ENCODE peak calls at places on chromosomes 12 and 14, in eight cellular contexts. L, S, C, I, X, M, R and Y are unnamed samples. For H3K36me3, the result is how much of the 10 kb centered on the place peaks cover.

GRCh38 chr12:93679308-93679933 is 2.2 kb downstream of the CRADD start:
- DNase-seq in L (no peak), S (no peak), C (no peak), I (no peak), X (no peak), M (peak), R (no peak), Y (peak)

GRCh38 chr12:51972849-51973273 is 21.4 kb downstream of the ACVR1B start:
- DNase-seq in L (peak), S (no peak), C (peak), I (peak), X (peak), M (peak), R (peak), Y (peak)

GRCh38 chr12:124390442-124391116 is 95.7 kb downstream of the RFLNA start:
- DNase-seq in L (peak), S (peak), C (peak), I (peak), X (peak), M (peak), R (peak), Y (peak)

GRCh38 chr14:89936654-89937185 is 17.8 kb downstream of the EFCAB11 start:
- DNase-seq in L (no peak), S (no peak), C (no peak), I (no peak), X (no peak), M (no peak), R (no peak), Y (no peak)

GRCh38 chr12:96403870-96404269 is 3.6 kb upstream of the CDK17 start:
- DNase-seq in L (no peak), S (no peak), C (no peak), I (no peak), X (no peak), M (no peak), R (no peak), Y (no peak)

GRCh38 chr12:49985981-49986380 is 13.2 kb downstream of the AQP6 start:
- DNase-seq in L (no peak), S (no peak), C (no peak), I (no peak), X (no peak), M (no peak), R (no peak), Y (no peak)

GRCh38 chr12:88844426-88844825 is 264.2 kb upstream of the KITLG start:
- DNase-seq in L (no peak), S (no peak), C (no peak), I (peak), X (no peak), M (no peak), R (no peak), Y (no peak)

GRCh38 chr12:80187660-80188090 is 88.3 kb downstream of the OTOGL start:
- DNase-seq in L (no peak), S (no peak), C (no peak), I (no peak), X (no peak), M (peak), R (peak), Y (no peak)

GRCh38 chr12:94596596-94596995 is 53.8 kb downstream of the TMCC3 start:
- DNase-seq in L (no peak), S (no peak), C (no peak), I (no peak), X (no peak), M (no peak), R (no peak), Y (peak)

GRCh38 chr12:20077618-20078017 is 290.7 kb upstream of the PDE3A start:
- DNase-seq in L (no peak), S (no peak), C (no peak), I (no peak), X (no peak), M (no peak), R (no peak), Y (no peak)

GRCh38 chr12:121581681-121582439 is 1.0 kb upstream of the KDM2B start:
- DNase-seq in L (peak), S (peak), C (peak), I (no peak), X (no peak), M (peak), R (no peak), Y (no peak)

GRCh38 chr12:130161261-130162231 is 718 bp upstream of the FZD10 start:
- DNase-seq in L (peak), S (peak), C (peak), I (no peak), X (no peak), M (peak), R (no peak), Y (no peak)

GRCh38 chr12:85279449-85280137 is 427 bp upstream of the ALX1 start:
- DNase-seq in L (no peak), S (no peak), C (no peak), I (no peak), X (no peak), M (no peak), R (peak), Y (peak)

GRCh38 chr14:90140956-90141316 is 79.1 kb downstream of the KCNK13 start:
- DNase-seq in L (no peak), S (no peak), C (no peak), I (no peak), X (no peak), M (no peak), R (peak), Y (no peak)

GRCh38 chr12:124616394-124617343 is 49.3 kb upstream of the NCOR2 start:
- DNase-seq in L (no peak), S (no peak), C (no peak), I (no peak), X (no peak), M (no peak), R (no peak), Y (no peak)

GRCh38 chr12:41212625-41213024 is 24.5 kb downstream of the PDZRN4 start:
- DNase-seq in L (no peak), S (no peak), C (no peak), I (no peak), X (no peak), M (no peak), R (no peak), Y (no peak)

GRCh38 chr12:2013111-2013510 is 8.9 kb upstream of the DCP1B start:
- DNase-seq in L (no peak), S (no peak), C (no peak), I (no peak), X (no peak), M (no peak), R (no peak), Y (no peak)

GRCh38 chr14:36198378-36198777 is 21.9 kb upstream of the PTCSC3 start:
- DNase-seq in L (no peak), S (no peak), C (no peak), I (no peak), X (no peak), M (no peak), R (no peak), Y (no peak)

GRCh38 chr14:92712654-92713051 is 35.8 kb downstream of the LGMN start:
- DNase-seq in L (no peak), S (no peak), C (no peak), I (no peak), X (no peak), M (no peak), R (no peak), Y (no peak)

GRCh38 chr12:38508246-38508645 is 191.7 kb downstream of the ALG10B start:
- DNase-seq in L (no peak), S (no peak), C (no peak), I (peak), X (no peak), M (no peak), R (no peak), Y (no peak)

GRCh38 chr14:37746140-37746832 is 150.9 kb downstream of the TTC6 start:
- DNase-seq in L (no peak), S (no peak), C (no peak), I (no peak), X (no peak), M (no peak), R (no peak), Y (no peak)

GRCh38 chr12:55713721-55714120 is 2.1 kb upstream of the BLOC1S1 start:
- DNase-seq in L (no peak), S (no peak), C (no peak), I (no peak), X (no peak), M (no peak), R (peak), Y (no peak)

GRCh38 chr14:38210168-38210567 is 2.5 kb downstream of the SSTR1 start:
- DNase-seq in L (peak), S (no peak), C (no peak), I (no peak), X (no peak), M (no peak), R (no peak), Y (peak)

GRCh38 chr14:35416108-35416750 is 11.7 kb upstream of the NFKBIA start:
- DNase-seq in L (no peak), S (no peak), C (peak), I (no peak), X (no peak), M (no peak), R (no peak), Y (no peak)

GRCh38 chr12:130335517-130336392 is 1.9 kb upstream of the PIWIL1 start:
- DNase-seq in L (no peak), S (no peak), C (peak), I (no peak), X (no peak), M (peak), R (peak), Y (no peak)

GRCh38 chr14:85911044-85911443 is 381.1 kb downstream of the FLRT2 start:
- DNase-seq in L (no peak), S (no peak), C (no peak), I (no peak), X (no peak), M (no peak), R (no peak), Y (no peak)

GRCh38 chr12:14664434-14665023 is 31.9 kb downstream of the GUCY2C start:
- DNase-seq in L (no peak), S (no peak), C (peak), I (no peak), X (no peak), M (peak), R (peak), Y (no peak)

GRCh38 chr14:68523994-68524725 is 268.7 kb downstream of the ZFP36L1 start:
- DNase-seq in L (no peak), S (no peak), C (no peak), I (no peak), X (no peak), M (peak), R (no peak), Y (no peak)

GRCh38 chr12:69897744-69898143 is 72.7 kb downstream of the MYRFL start:
- DNase-seq in L (no peak), S (no peak), C (no peak), I (no peak), X (no peak), M (no peak), R (peak), Y (no peak)

GRCh38 chr14:52131640-52132320 is 62.9 kb upstream of the NID2 start:
- DNase-seq in L (peak), S (peak), C (peak), I (no peak), X (peak), M (peak), R (peak), Y (peak)

GRCh38 chr12:38847247-38847646 is 58.1 kb downstream of the CPNE8 start:
- DNase-seq in L (no peak), S (no peak), C (no peak), I (no peak), X (no peak), M (no peak), R (no peak), Y (no peak)

GRCh38 chr14:89425931-89426330 is 8.9 kb upstream of the FOXN3 start:
- DNase-seq in L (peak), S (no peak), C (peak), I (no peak), X (no peak), M (no peak), R (peak), Y (no peak)

GRCh38 chr12:65935906-65936528 is 111.7 kb downstream of the HMGA2 start:
- DNase-seq in L (no peak), S (no peak), C (no peak), I (no peak), X (no peak), M (no peak), R (no peak), Y (no peak)

GRCh38 chr14:96105089-96105920 is 66.1 kb downstream of the C14orf132 start:
- DNase-seq in L (peak), S (no peak), C (no peak), I (no peak), X (no peak), M (no peak), R (no peak), Y (no peak)

GRCh38 chr14:89349196-89350008 is 67.6 kb downstream of the FOXN3 start:
- DNase-seq in L (no peak), S (no peak), C (peak), I (no peak), X (no peak), M (no peak), R (no peak), Y (peak)

GRCh38 chr14:81427348-81428058 is 27.4 kb upstream of the STON2 start:
- DNase-seq in L (peak), S (no peak), C (peak), I (no peak), X (no peak), M (peak), R (no peak), Y (no peak)

GRCh38 chr14:68668028-68668427 is 124.8 kb downstream of the ZFP36L1 start:
- DNase-seq in L (peak), S (peak), C (no peak), I (no peak), X (no peak), M (no peak), R (no peak), Y (no peak)

GRCh38 chr14:27090716-27091115 is 492.9 kb upstream of the NOVA1 start:
- DNase-seq in L (no peak), S (no peak), C (no peak), I (no peak), X (no peak), M (no peak), R (no peak), Y (no peak)

GRCh38 chr12:3207858-3208257 is 130.7 kb downstream of the TSPAN9 start:
- DNase-seq in L (no peak), S (no peak), C (no peak), I (no peak), X (no peak), M (no peak), R (no peak), Y (no peak)

GRCh38 chr14:103396463-103396862 is 11.2 kb downstream of the MARK3 start:
- DNase-seq in L (no peak), S (no peak), C (no peak), I (no peak), X (no peak), M (no peak), R (no peak), Y (no peak)

GRCh38 chr14:103392572-103392971 is 7.4 kb downstream of the MARK3 start:
- DNase-seq in L (no peak), S (no peak), C (no peak), I (no peak), X (no peak), M (no peak), R (no peak), Y (no peak)

GRCh38 chr14:103393687-103394626 is 8.7 kb downstream of the MARK3 start:
- DNase-seq in L (no peak), S (no peak), C (no peak), I (no peak), X (no peak), M (peak), R (no peak), Y (no peak)

GRCh38 chr14:103393078-103393477 is 7.9 kb downstream of the MARK3 start:
- DNase-seq in L (no peak), S (no peak), C (no peak), I (no peak), X (no peak), M (no peak), R (no peak), Y (no peak)

GRCh38 chr14:103395245-103395644 is 10.0 kb downstream of the MARK3 start:
- DNase-seq in L (no peak), S (no peak), C (no peak), I (no peak), X (no peak), M (no peak), R (peak), Y (no peak)
- H3K27ac ChIP-seq in L (peak), S (no peak), C (no peak), I (peak), X (no peak), M (no peak), R (peak), Y (no peak)

DNA sequence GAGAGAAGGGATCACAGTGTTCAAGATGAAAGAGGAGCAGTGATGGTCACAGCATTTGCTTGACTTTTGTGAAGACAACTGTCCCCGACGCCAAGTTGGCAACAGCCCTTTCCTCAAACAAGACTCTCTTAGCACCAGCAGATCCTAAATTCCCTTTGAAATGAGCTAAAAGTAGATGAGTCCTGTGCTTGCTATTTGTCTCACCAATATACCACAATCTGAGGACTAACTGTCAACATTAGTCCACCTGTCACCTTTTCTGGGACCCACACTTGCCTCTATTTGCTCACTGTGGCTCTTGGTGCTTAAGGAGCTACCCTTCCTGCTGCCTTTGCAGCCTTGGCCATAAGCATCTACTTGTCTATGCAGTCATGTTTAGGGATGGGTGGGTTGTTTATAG is 47.4 kb upstream of the COL2A1 start:
- DNase-seq in L (no peak), S (no peak), C (no peak), I (no peak), X (no peak), M (no peak), R (no peak), Y (no peak)
- H3K36me3 ChIP-seq in L (under half), S (under half), C (under half), I (half or more), X (under half), M (under half), R (under half), Y (under half)

GRCh38 chr14:103188691-103189480 is 65.6 kb downstream of the TNFAIP2 start:
- DNase-seq in L (no peak), S (peak), C (peak), I (no peak), X (no peak), M (peak), R (no peak), Y (no peak)
- H3K4me3 ChIP-seq in L (peak), S (peak), C (no peak), I (peak), X (peak), M (no peak), R (no peak), Y (peak)

GRCh38 chr12:27351476-27351875 is 18.8 kb downstream of the BMAL2 start:
- DNase-seq in L (no peak), S (no peak), C (no peak), I (no peak), X (no peak), M (no peak), R (no peak), Y (no peak)
- H3K27ac ChIP-seq in L (no peak), S (no peak), C (no peak), I (no peak), X (no peak), M (no peak), R (no peak), Y (no peak)

GRCh38 chr12:57796996-57797395 is 14.4 kb downstream of the TSFM start:
- DNase-seq in L (no peak), S (no peak), C (no peak), I (no peak), X (no peak), M (no peak), R (no peak), Y (no peak)

GRCh38 chr12:57795354-57795753 is 12.8 kb downstream of the TSFM start:
- DNase-seq in L (no peak), S (no peak), C (no peak), I (no peak), X (no peak), M (no peak), R (no peak), Y (no peak)

GRCh38 chr12:57797938-57798337 is 15.4 kb downstream of the TSFM start:
- DNase-seq in L (no peak), S (no peak), C (no peak), I (no peak), X (no peak), M (no peak), R (no peak), Y (no peak)

GRCh38 chr12:57793920-57794319 is 11.3 kb downstream of the TSFM start:
- DNase-seq in L (no peak), S (no peak), C (no peak), I (no peak), X (no peak), M (peak), R (peak), Y (no peak)
- H3K36me3 ChIP-seq in L (half or more), S (under half), C (under half), I (half or more), X (under half), M (under half), R (under half), Y (half or more)

DNA sequence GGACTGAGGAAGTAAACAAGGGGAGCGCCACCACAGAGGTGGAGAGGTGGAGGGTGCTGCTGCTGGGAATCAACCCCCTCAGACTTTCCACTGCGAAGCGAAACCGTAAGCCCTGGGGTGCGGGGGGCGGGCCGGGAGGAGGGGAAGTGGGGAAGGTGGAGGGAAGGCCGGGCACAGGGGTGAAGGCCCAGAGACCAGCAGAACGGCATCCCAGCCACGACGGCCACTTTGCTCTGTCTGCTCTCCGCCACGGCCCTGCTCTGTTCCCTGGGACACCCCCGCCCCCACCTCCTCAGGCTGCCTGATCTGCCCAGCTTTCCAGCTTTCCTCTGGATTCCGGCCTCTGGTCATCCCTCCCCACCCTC is at the start of gene LAG3:
- DNase-seq in L (no peak), S (peak), C (peak), I (no peak), X (no peak), M (no peak), R (no peak), Y (peak)
- H3K4me3 ChIP-seq in L (no peak), S (peak), C (no peak), I (peak), X (no peak), M (no peak), R (no peak), Y (no peak)

DNA sequence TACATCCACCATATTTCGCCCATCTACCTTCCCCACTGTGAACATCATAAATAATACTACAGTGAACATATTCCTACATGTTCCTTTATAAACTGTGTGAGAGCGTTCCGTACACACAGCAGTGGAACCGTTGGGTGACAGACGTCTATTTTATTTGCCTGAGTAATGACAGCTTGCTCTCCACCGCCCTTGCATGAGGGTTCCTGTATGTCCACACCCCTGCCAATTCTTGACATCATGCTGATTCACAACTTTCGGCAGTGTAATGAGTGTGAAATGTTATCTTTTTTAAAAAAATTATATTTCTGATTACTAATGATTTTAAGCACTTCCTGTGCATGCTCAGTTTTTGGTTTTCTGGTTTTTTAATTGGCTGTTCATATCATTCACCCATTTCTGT is 4.3 kb upstream of the RAD52 start:
- DNase-seq in L (no peak), S (no peak), C (no peak), I (no peak), X (no peak), M (peak), R (peak), Y (no peak)
- H3K27ac ChIP-seq in L (no peak), S (no peak), C (no peak), I (peak), X (no peak), M (no peak), R (peak), Y (no peak)